ENCODE peak calls at places on chromosomes 6 and 20, in six cellular contexts. B is Calu3, H is AG09319, K is HFFc6, N is RWPE1, X is PC-3. D is an unnamed sample.

GRCh38 chr20:36238760-36239159 is 2.5 kb downstream of the AAR2 start:
- DNase-seq in X (peak; percentile 53), N (no peak), K (no peak), B (no peak), H (no peak), D (no peak)

GRCh38 chr20:461254-462198 is 807 bp downstream of the TBC1D20 start:
- DNase-seq in X (peak; percentile 42), K (peak; percentile 32), H (no peak), B (peak; percentile 34), N (peak; percentile 62), D (no peak)

GRCh38 chr20:49281059-49281912 is 3.4 kb upstream of the ZNFX1 start:
- DNase-seq in N (no peak), X (peak; percentile 31), K (no peak), H (no peak), B (no peak), D (no peak)

GRCh38 chr6:79802657-79803310 is 144.6 kb downstream of the ELOVL4 start:
- DNase-seq in X (no peak), B (no peak), N (no peak), K (no peak), H (no peak), D (no peak)

GRCh38 chr6:41939848-41940758 is 1.5 kb downstream of the CCND3 start:
- DNase-seq in K (peak; percentile 37), B (peak; percentile 29), X (peak; percentile 36), N (no peak), H (no peak), D (no peak)

GRCh38 chr6:121934461-121934860 is 465.0 kb upstream of the HSF2 start:
- DNase-seq in N (no peak), H (no peak), B (no peak), K (no peak), X (no peak), D (no peak)

GRCh38 chr20:30912006-30912660 is 345.3 kb upstream of the DEFB115 start:
- DNase-seq in H (no peak), K (no peak), X (no peak), B (no peak), N (no peak), D (no peak)

GRCh38 chr20:43722153-43722505 is 4.7 kb downstream of the GTSF1L start:
- DNase-seq in H (no peak), B (no peak), X (no peak), K (no peak), N (no peak), D (no peak)

GRCh38 chr6:139338845-139339244 is 35.6 kb downstream of the CITED2 start:
- DNase-seq in B (no peak), H (peak; percentile 18), K (no peak), X (no peak), N (no peak), D (no peak)

GRCh38 chr20:13220857-13221297 is at the start of gene ISM1:
- DNase-seq in N (peak; percentile 20), X (no peak), K (no peak), B (peak; percentile 20), H (no peak), D (no peak)

GRCh38 chr6:137013738-137014602 is 30.8 kb downstream of the IL20RA start:
- DNase-seq in K (peak; percentile 66), X (peak; percentile 75), H (peak; percentile 3), B (no peak), N (peak; percentile 67), D (no peak)

GRCh38 chr6:56556751-56557540 is 85.7 kb downstream of the DST start:
- DNase-seq in K (no peak), N (no peak), H (no peak), B (no peak), X (no peak), D (no peak)

GRCh38 chr6:111926731-111927302 is 53.6 kb upstream of the FYN start:
- DNase-seq in B (no peak), H (no peak), K (no peak), X (peak; percentile 91), N (no peak), D (no peak)

GRCh38 chr6:116265081-116265829 is 11.4 kb upstream of the TSPYL4 start:
- DNase-seq in N (no peak), K (peak; percentile 39), B (no peak), H (no peak), X (peak; percentile 76), D (no peak)

GRCh38 chr6:123715243-123715863 is 78.6 kb upstream of the TRDN start:
- DNase-seq in N (peak; percentile 5), H (peak; percentile 1), B (peak; percentile 34), K (no peak), X (peak; percentile 28), D (no peak)

GRCh38 chr6:141490982-141491381 is 641.7 kb upstream of the GJE1 start:
- DNase-seq in X (no peak), K (no peak), H (no peak), N (no peak), B (no peak), D (no peak)

DNA sequence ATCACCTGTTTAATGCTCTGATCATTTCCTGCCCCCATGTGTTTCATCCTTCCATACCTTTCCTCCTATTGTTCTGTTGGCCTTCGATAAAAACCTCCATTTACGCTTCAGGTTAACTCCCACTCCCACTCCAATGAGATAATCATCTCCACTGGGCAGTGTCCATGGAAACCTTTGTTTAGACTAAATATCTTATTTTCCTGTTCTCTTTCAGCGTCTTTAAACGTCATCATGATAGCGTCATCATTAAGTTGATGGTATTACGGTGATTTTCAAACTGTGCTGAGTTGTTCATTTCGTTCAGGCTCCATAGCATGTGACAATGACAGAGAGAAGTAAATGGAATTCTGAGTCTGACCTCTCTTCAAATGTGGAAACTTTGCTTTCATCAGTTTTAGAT is 970.5 kb upstream of the SLC35B3 start:
- DNase-seq in K (no peak), H (no peak), N (no peak), B (no peak), X (peak; percentile 65), D (no peak)
- TF ChIP-seq CTCF in K (no peak), H (no peak), N (no peak), B (no peak), X (no peak), D (no peak)

GRCh38 chr6:70241991-70242420 is 60.9 kb downstream of the COL9A1 start:
- DNase-seq in K (no peak), B (peak; percentile 23), X (no peak), H (no peak), N (no peak), D (no peak)
- TF ChIP-seq CTCF in K (no peak), B (no peak), X (no peak), H (no peak), N (no peak), D (no peak)

GRCh38 chr20:10077081-10077471 is 42.3 kb downstream of the ANKEF1 start:
- DNase-seq in N (no peak), H (no peak), B (peak; percentile 43), X (no peak), K (no peak), D (no peak)
- TF ChIP-seq CTCF in N (peak; percentile 24), H (peak; percentile 7), B (peak; percentile 46), X (peak; percentile 80), K (peak; percentile 55), D (peak; percentile 62)

GRCh38 chr20:38724603-38725457 is 544 bp downstream of the SLC32A1 start:
- DNase-seq in X (no peak), N (no peak), B (no peak), K (no peak), H (no peak), D (no peak)
- TF ChIP-seq CTCF in X (peak; percentile 9), N (no peak), B (no peak), K (no peak), H (no peak), D (no peak)

GRCh38 chr6:107654736-107655135 is 164.8 kb downstream of the SOBP start:
- DNase-seq in K (no peak), N (no peak), B (no peak), X (no peak), H (no peak), D (no peak)

GRCh38 chr6:107653861-107654394 is 164.0 kb downstream of the SOBP start:
- DNase-seq in K (no peak), H (no peak), X (peak; percentile 44), N (no peak), B (no peak), D (no peak)

GRCh38 chr6:107656883-107657282 is 167.0 kb downstream of the SOBP start:
- DNase-seq in N (no peak), K (no peak), B (no peak), H (no peak), X (no peak), D (no peak)

GRCh38 chr6:107656381-107656780 is 166.5 kb downstream of the SOBP start:
- DNase-seq in X (no peak), H (no peak), K (no peak), B (no peak), N (no peak), D (no peak)

GRCh38 chr6:107655245-107655644 is 165.3 kb downstream of the SOBP start:
- DNase-seq in X (no peak), K (no peak), B (no peak), N (no peak), H (no peak), D (no peak)
- TF ChIP-seq CTCF in X (peak; percentile 40), K (no peak), B (peak; percentile 12), N (no peak), H (peak; percentile 9), D (peak; percentile 76)

GRCh38 chr20:17683218-17684076 is 1.4 kb upstream of the RRBP1 start:
- DNase-seq in K (no peak), N (no peak), H (no peak), B (no peak), X (no peak), D (no peak)

GRCh38 chr20:17680836-17681740 is 954 bp downstream of the RRBP1 start:
- DNase-seq in X (peak; percentile 81), B (peak; percentile 73), K (peak; percentile 52), H (peak; percentile 37), N (peak; percentile 86), D (no peak)

GRCh38 chr20:17682889-17683198 is 802 bp upstream of the RRBP1 start:
- DNase-seq in K (no peak), X (no peak), H (no peak), B (no peak), N (no peak), D (no peak)

GRCh38 chr20:17681741-17682102 is 320 bp downstream of the RRBP1 start:
- DNase-seq in N (no peak), K (no peak), H (no peak), B (no peak), X (no peak), D (no peak)

GRCh38 chr20:17682103-17682888 is at the start of gene RRBP1:
- DNase-seq in X (peak; percentile 98), N (peak; percentile 99), H (peak; percentile 96), B (peak; percentile 86), K (peak; percentile 98), D (peak; percentile 100)
- TF ChIP-seq CTCF in X (peak; percentile 88), N (peak; percentile 80), H (peak; percentile 74), B (no peak), K (peak; percentile 89), D (peak; percentile 92)

DNA sequence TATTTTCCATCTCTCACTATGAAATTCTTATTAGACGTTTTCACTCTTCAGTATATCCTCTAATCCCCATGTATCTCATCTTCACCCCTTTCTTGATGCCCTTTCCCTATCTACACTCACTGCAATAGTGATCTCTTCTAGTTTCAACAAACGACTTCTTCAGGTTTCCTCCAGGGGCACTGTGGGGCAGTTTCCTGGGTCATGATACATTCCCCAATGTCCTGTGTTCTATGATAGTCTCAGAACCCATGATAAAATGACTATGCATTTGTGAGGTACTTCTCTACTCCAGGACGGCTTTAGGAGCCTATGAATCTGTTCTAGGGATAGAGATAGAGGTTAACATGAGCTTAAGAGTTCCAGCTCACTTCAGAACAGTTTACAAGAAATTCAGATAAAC is 183.3 kb downstream of the FOXC1 start:
- DNase-seq in K (peak; percentile 12), X (peak; percentile 67), N (peak; percentile 62), B (peak; percentile 50), H (no peak), D (no peak)
- TF ChIP-seq CTCF in K (peak; percentile 64), X (peak; percentile 77), N (peak; percentile 43), B (no peak), H (peak; percentile 22), D (peak; percentile 66)